ENCODE peak calls at places on chromosomes 12 and 14, in ten cellular contexts. One of them, this sample, is unnamed.

GRCh38 chr12:76697849-76698248 is 66.1 kb upstream of the ZDHHC17 start:
- DNase-seq in psoas muscle: no peak
- DNase-seq in lower leg skin: no peak
- DNase-seq in endothelial cell: peak
- DNase-seq in GM13977: no peak
- DNase-seq in choroid plexus epithelial cell: peak
- DNase-seq in fibroblast of the aortic adventitia: no peak
- DNase-seq in fibroblast of mammary gland: no peak
- DNase-seq in astrocyte of the cerebellum: no peak
- DNase-seq in prostate gland: no peak
- DNase-seq in this sample: no peak

GRCh38 chr12:26872623-26873022 is 39.6 kb upstream of the ITPR2 start:
- DNase-seq in psoas muscle: no peak
- DNase-seq in lower leg skin: no peak
- DNase-seq in endothelial cell: no peak
- DNase-seq in GM13977: no peak
- DNase-seq in choroid plexus epithelial cell: no peak
- DNase-seq in fibroblast of the aortic adventitia: no peak
- DNase-seq in fibroblast of mammary gland: no peak
- DNase-seq in astrocyte of the cerebellum: no peak
- DNase-seq in prostate gland: no peak
- DNase-seq in this sample: no peak

GRCh38 chr14:31449971-31450610 is 7.2 kb downstream of the DTD2 start:
- DNase-seq in psoas muscle: no peak
- DNase-seq in lower leg skin: no peak
- DNase-seq in endothelial cell: no peak
- DNase-seq in GM13977: peak
- DNase-seq in choroid plexus epithelial cell: peak
- DNase-seq in fibroblast of the aortic adventitia: peak
- DNase-seq in fibroblast of mammary gland: peak
- DNase-seq in astrocyte of the cerebellum: peak
- DNase-seq in prostate gland: no peak
- DNase-seq in this sample: no peak

GRCh38 chr14:21070083-21070609 is at the start of gene ARHGEF40:
- DNase-seq in psoas muscle: peak
- DNase-seq in lower leg skin: no peak
- DNase-seq in endothelial cell: peak
- DNase-seq in GM13977: peak
- DNase-seq in choroid plexus epithelial cell: peak
- DNase-seq in fibroblast of the aortic adventitia: peak
- DNase-seq in fibroblast of mammary gland: no peak
- DNase-seq in astrocyte of the cerebellum: no peak
- DNase-seq in prostate gland: peak
- DNase-seq in this sample: no peak

GRCh38 chr12:6570264-6570887 is 2.3 kb upstream of the NOP2 start:
- DNase-seq in psoas muscle: peak
- DNase-seq in lower leg skin: no peak
- DNase-seq in endothelial cell: peak
- DNase-seq in GM13977: peak
- DNase-seq in choroid plexus epithelial cell: peak
- DNase-seq in fibroblast of the aortic adventitia: peak
- DNase-seq in fibroblast of mammary gland: peak
- DNase-seq in astrocyte of the cerebellum: no peak
- DNase-seq in prostate gland: no peak
- DNase-seq in this sample: no peak

GRCh38 chr12:94722664-94723063 is 72.3 kb upstream of the TMCC3 start:
- DNase-seq in psoas muscle: no peak
- DNase-seq in lower leg skin: no peak
- DNase-seq in endothelial cell: no peak
- DNase-seq in GM13977: no peak
- DNase-seq in choroid plexus epithelial cell: no peak
- DNase-seq in fibroblast of the aortic adventitia: no peak
- DNase-seq in fibroblast of mammary gland: peak
- DNase-seq in astrocyte of the cerebellum: no peak
- DNase-seq in prostate gland: no peak
- DNase-seq in this sample: no peak

GRCh38 chr12:110281549-110282342 is 699 bp downstream of the ATP2A2 start:
- DNase-seq in psoas muscle: peak
- DNase-seq in lower leg skin: peak
- DNase-seq in endothelial cell: peak
- DNase-seq in GM13977: peak
- DNase-seq in choroid plexus epithelial cell: peak
- DNase-seq in fibroblast of the aortic adventitia: peak
- DNase-seq in fibroblast of mammary gland: peak
- DNase-seq in astrocyte of the cerebellum: no peak
- DNase-seq in prostate gland: peak
- DNase-seq in this sample: peak

GRCh38 chr12:124680863-124681778 is 113.7 kb upstream of the NCOR2 start:
- DNase-seq in psoas muscle: peak
- DNase-seq in lower leg skin: peak
- DNase-seq in endothelial cell: no peak
- DNase-seq in GM13977: peak
- DNase-seq in choroid plexus epithelial cell: peak
- DNase-seq in fibroblast of the aortic adventitia: peak
- DNase-seq in fibroblast of mammary gland: peak
- DNase-seq in astrocyte of the cerebellum: peak
- DNase-seq in prostate gland: no peak
- DNase-seq in this sample: no peak

GRCh38 chr12:130013771-130014484 is 110.1 kb upstream of the TMEM132D start:
- DNase-seq in psoas muscle: no peak
- DNase-seq in lower leg skin: peak
- DNase-seq in endothelial cell: no peak
- DNase-seq in GM13977: peak
- DNase-seq in choroid plexus epithelial cell: peak
- DNase-seq in fibroblast of the aortic adventitia: no peak
- DNase-seq in fibroblast of mammary gland: peak
- DNase-seq in astrocyte of the cerebellum: peak
- DNase-seq in prostate gland: peak
- DNase-seq in this sample: no peak

GRCh38 chr12:645563-646071 is 17.6 kb downstream of the NINJ2 start:
- DNase-seq in psoas muscle: no peak
- DNase-seq in lower leg skin: peak
- DNase-seq in endothelial cell: no peak
- DNase-seq in GM13977: no peak
- DNase-seq in choroid plexus epithelial cell: peak
- DNase-seq in fibroblast of the aortic adventitia: peak
- DNase-seq in fibroblast of mammary gland: peak
- DNase-seq in astrocyte of the cerebellum: no peak
- DNase-seq in prostate gland: no peak
- DNase-seq in this sample: no peak

GRCh38 chr14:72451081-72451972 is 442.6 kb downstream of the DPF3 start:
- DNase-seq in psoas muscle: no peak
- DNase-seq in lower leg skin: no peak
- DNase-seq in endothelial cell: peak
- DNase-seq in GM13977: peak
- DNase-seq in choroid plexus epithelial cell: no peak
- DNase-seq in fibroblast of the aortic adventitia: no peak
- DNase-seq in fibroblast of mammary gland: no peak
- DNase-seq in astrocyte of the cerebellum: peak
- DNase-seq in prostate gland: no peak
- DNase-seq in this sample: no peak

GRCh38 chr14:103711516-103712431 is 3.5 kb downstream of the XRCC3 start:
- DNase-seq in psoas muscle: peak
- DNase-seq in lower leg skin: no peak
- DNase-seq in endothelial cell: no peak
- DNase-seq in GM13977: no peak
- DNase-seq in choroid plexus epithelial cell: no peak
- DNase-seq in fibroblast of the aortic adventitia: peak
- DNase-seq in fibroblast of mammary gland: no peak
- DNase-seq in astrocyte of the cerebellum: no peak
- DNase-seq in prostate gland: peak
- DNase-seq in this sample: no peak
- TF ChIP-seq CTCF in psoas muscle: no peak
- TF ChIP-seq CTCF in lower leg skin: no peak
- TF ChIP-seq CTCF in endothelial cell: no peak
- TF ChIP-seq CTCF in GM13977: no peak
- TF ChIP-seq CTCF in choroid plexus epithelial cell: no peak
- TF ChIP-seq CTCF in fibroblast of the aortic adventitia: no peak
- TF ChIP-seq CTCF in fibroblast of mammary gland: no peak
- TF ChIP-seq CTCF in astrocyte of the cerebellum: no peak
- TF ChIP-seq CTCF in prostate gland: no peak
- TF ChIP-seq CTCF in this sample: no peak

GRCh38 chr12:30695327-30696102 is at the start of gene IPO8:
- DNase-seq in psoas muscle: peak
- DNase-seq in lower leg skin: peak
- DNase-seq in endothelial cell: peak
- DNase-seq in GM13977: peak
- DNase-seq in choroid plexus epithelial cell: peak
- DNase-seq in fibroblast of the aortic adventitia: peak
- DNase-seq in fibroblast of mammary gland: peak
- DNase-seq in astrocyte of the cerebellum: peak
- DNase-seq in prostate gland: peak
- DNase-seq in this sample: peak
- TF ChIP-seq CTCF in psoas muscle: peak
- TF ChIP-seq CTCF in lower leg skin: no peak
- TF ChIP-seq CTCF in endothelial cell: peak
- TF ChIP-seq CTCF in GM13977: peak
- TF ChIP-seq CTCF in choroid plexus epithelial cell: peak
- TF ChIP-seq CTCF in fibroblast of the aortic adventitia: peak
- TF ChIP-seq CTCF in fibroblast of mammary gland: peak
- TF ChIP-seq CTCF in astrocyte of the cerebellum: peak
- TF ChIP-seq CTCF in prostate gland: peak
- TF ChIP-seq CTCF in this sample: peak

DNA sequence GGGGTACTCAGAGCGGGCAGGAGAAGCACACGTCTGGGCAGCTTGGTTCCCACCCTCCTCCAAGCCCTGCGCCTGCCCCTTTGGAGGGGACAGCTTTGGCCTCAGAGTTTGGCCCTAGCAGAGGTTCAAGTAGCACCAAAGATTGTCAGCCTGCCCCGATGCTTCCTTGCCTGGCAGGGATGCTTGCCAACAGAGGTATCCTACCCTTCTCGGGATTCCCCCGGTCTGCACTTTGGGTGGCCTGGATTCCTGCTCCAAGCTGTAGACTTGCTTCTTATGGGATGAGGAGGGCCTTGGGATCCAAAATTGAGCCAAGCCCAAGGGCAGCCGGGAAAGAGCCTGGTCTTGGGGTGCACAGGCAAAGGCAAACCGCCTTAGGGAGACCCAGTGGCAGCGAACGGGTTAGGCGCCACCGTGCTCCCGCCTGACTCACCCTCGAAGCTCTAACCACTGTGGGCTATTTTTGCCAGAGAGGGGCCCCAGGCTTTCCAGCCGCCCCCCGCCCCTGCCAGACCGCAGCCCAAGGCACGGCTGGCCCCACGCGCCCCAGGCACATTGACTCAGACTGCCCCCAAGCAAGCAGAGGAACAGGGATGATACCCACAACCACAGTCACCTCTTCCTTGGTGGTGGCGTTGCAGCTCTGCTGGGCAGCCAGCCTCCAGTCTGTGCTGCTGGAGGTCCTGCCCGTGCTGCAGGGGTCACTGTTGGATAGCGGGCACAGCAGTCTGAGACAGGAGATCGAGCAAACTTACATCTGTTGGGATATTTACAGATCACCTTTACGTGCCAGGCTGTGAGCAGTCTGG is 882 bp upstream of the WNT10B start:
- DNase-seq in psoas muscle: no peak
- DNase-seq in lower leg skin: no peak
- DNase-seq in endothelial cell: no peak
- DNase-seq in GM13977: peak
- DNase-seq in choroid plexus epithelial cell: no peak
- DNase-seq in fibroblast of the aortic adventitia: no peak
- DNase-seq in fibroblast of mammary gland: no peak
- DNase-seq in astrocyte of the cerebellum: no peak
- DNase-seq in prostate gland: no peak
- DNase-seq in this sample: no peak
- TF ChIP-seq CTCF in psoas muscle: no peak
- TF ChIP-seq CTCF in lower leg skin: no peak
- TF ChIP-seq CTCF in endothelial cell: no peak
- TF ChIP-seq CTCF in GM13977: no peak
- TF ChIP-seq CTCF in choroid plexus epithelial cell: no peak
- TF ChIP-seq CTCF in fibroblast of the aortic adventitia: no peak
- TF ChIP-seq CTCF in fibroblast of mammary gland: no peak
- TF ChIP-seq CTCF in astrocyte of the cerebellum: no peak
- TF ChIP-seq CTCF in prostate gland: no peak
- TF ChIP-seq CTCF in this sample: no peak

GRCh38 chr12:2384533-2385328 is 331.9 kb downstream of the CACNA1C start:
- DNase-seq in psoas muscle: no peak
- DNase-seq in lower leg skin: no peak
- DNase-seq in endothelial cell: no peak
- DNase-seq in GM13977: no peak
- DNase-seq in choroid plexus epithelial cell: peak
- DNase-seq in fibroblast of the aortic adventitia: peak
- DNase-seq in fibroblast of mammary gland: peak
- DNase-seq in astrocyte of the cerebellum: peak
- DNase-seq in prostate gland: no peak
- DNase-seq in this sample: no peak

GRCh38 chr12:2384029-2384386 is 331.2 kb downstream of the CACNA1C start:
- DNase-seq in psoas muscle: no peak
- DNase-seq in lower leg skin: no peak
- DNase-seq in endothelial cell: no peak
- DNase-seq in GM13977: no peak
- DNase-seq in choroid plexus epithelial cell: no peak
- DNase-seq in fibroblast of the aortic adventitia: peak
- DNase-seq in fibroblast of mammary gland: peak
- DNase-seq in astrocyte of the cerebellum: no peak
- DNase-seq in prostate gland: no peak
- DNase-seq in this sample: no peak

GRCh38 chr12:2385529-2385928 is 332.7 kb downstream of the CACNA1C start:
- DNase-seq in psoas muscle: no peak
- DNase-seq in lower leg skin: no peak
- DNase-seq in endothelial cell: no peak
- DNase-seq in GM13977: no peak
- DNase-seq in choroid plexus epithelial cell: no peak
- DNase-seq in fibroblast of the aortic adventitia: no peak
- DNase-seq in fibroblast of mammary gland: no peak
- DNase-seq in astrocyte of the cerebellum: no peak
- DNase-seq in prostate gland: no peak
- DNase-seq in this sample: no peak

GRCh38 chr12:2383276-2384028 is 330.7 kb downstream of the CACNA1C start:
- DNase-seq in psoas muscle: no peak
- DNase-seq in lower leg skin: no peak
- DNase-seq in endothelial cell: no peak
- DNase-seq in GM13977: no peak
- DNase-seq in choroid plexus epithelial cell: no peak
- DNase-seq in fibroblast of the aortic adventitia: no peak
- DNase-seq in fibroblast of mammary gland: peak
- DNase-seq in astrocyte of the cerebellum: no peak
- DNase-seq in prostate gland: no peak
- DNase-seq in this sample: no peak

DNA sequence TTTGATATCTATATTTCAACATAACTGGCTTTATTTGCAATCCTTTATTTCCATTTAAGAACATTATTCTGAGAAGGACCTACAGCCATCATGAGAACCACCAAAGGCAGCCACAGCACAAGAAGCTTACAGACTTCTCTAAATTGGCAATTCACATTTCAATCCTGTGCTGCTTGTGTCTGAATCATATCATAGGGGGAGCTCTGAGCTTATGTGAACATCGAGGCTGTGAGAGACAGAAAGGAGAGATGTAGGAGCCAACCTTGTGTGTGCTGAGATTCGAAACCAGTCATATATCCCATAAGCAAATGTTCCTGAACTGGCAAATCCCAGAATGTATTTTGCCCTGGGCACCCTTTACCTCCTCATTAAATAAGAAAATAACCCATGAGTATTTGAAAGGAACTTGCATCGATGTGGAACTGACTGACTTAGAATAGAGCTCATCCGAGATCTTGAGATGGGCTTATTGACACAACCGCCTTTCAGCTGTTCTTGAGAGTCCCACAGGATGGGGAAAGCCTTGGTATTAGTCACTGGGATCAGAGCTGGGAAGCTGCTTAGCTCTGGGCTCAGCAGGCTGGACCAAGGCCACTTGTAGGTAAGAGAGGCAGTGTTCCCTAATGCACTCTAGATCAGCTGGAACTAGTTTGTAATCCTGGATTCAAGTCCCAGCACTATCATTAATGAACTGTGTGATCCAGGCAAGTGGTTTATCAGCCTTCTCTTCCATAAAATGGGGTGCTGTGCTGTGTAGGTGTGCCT is 329.8 kb downstream of the CACNA1C start:
- DNase-seq in psoas muscle: no peak
- DNase-seq in lower leg skin: no peak
- DNase-seq in endothelial cell: no peak
- DNase-seq in GM13977: no peak
- DNase-seq in choroid plexus epithelial cell: peak
- DNase-seq in fibroblast of the aortic adventitia: peak
- DNase-seq in fibroblast of mammary gland: peak
- DNase-seq in astrocyte of the cerebellum: no peak
- DNase-seq in prostate gland: no peak
- DNase-seq in this sample: no peak
- TF ChIP-seq CTCF in psoas muscle: no peak
- TF ChIP-seq CTCF in lower leg skin: no peak
- TF ChIP-seq CTCF in endothelial cell: no peak
- TF ChIP-seq CTCF in GM13977: no peak
- TF ChIP-seq CTCF in choroid plexus epithelial cell: no peak
- TF ChIP-seq CTCF in fibroblast of the aortic adventitia: no peak
- TF ChIP-seq CTCF in fibroblast of mammary gland: no peak
- TF ChIP-seq CTCF in astrocyte of the cerebellum: no peak
- TF ChIP-seq CTCF in prostate gland: no peak
- TF ChIP-seq CTCF in this sample: peak

This sample was measured in osteocyte.